ENCODE peak calls at places on chromosomes 11 and 22, in ten cellular contexts. V is GM12891, Q is ELR, L is dermis microvascular lymphatic vessel endothelial cell, K is globus pallidus, N is breast epithelium, Z is AG20443, G is H7, R is body of pancreas, H is activated T-cell treated with anti-CD3 and anti-CD28 coated beads for 48 hours. W is an unnamed sample.

GRCh38 chr22:42910221-42910942 is 53.3 kb upstream of the ARFGAP3 start:
- DNase-seq in K (no peak), R (no peak), L (no peak), N (no peak), Z (no peak), V (no peak), G (no peak), Q (no peak), H (no peak), W (no peak)

GRCh38 chr22:40051322-40051721 is 56.6 kb downstream of the FAM83F start:
- DNase-seq in K (no peak), R (no peak), V (no peak), L (no peak), H (no peak), Q (no peak), Z (no peak), G (no peak), N (no peak), W (no peak)

GRCh38 chr11:34840736-34841386 is 75.3 kb downstream of the APIP start:
- DNase-seq in Q (peak; percentile 50), Z (peak; percentile 31), N (no peak), L (peak; percentile 6), V (peak; percentile 17), G (peak; percentile 41), K (no peak), R (peak; percentile 51), H (peak; percentile 6), W (no peak)

GRCh38 chr22:33859311-33859710 is 61.0 kb downstream of the LARGE1 start:
- DNase-seq in N (no peak), V (no peak), Z (no peak), G (no peak), K (no peak), H (no peak), L (no peak), Q (no peak), R (no peak), W (no peak)

GRCh38 chr11:2577071-2578005 is 122.5 kb downstream of the KCNQ1OT1 start:
- DNase-seq in L (no peak), R (no peak), V (no peak), Z (no peak), K (no peak), H (no peak), Q (no peak), N (peak; percentile 49), G (no peak), W (peak; percentile 56)

GRCh38 chr11:36235750-36236149 is 53.5 kb downstream of the COMMD9 start:
- DNase-seq in Q (peak; percentile 23), L (no peak), K (no peak), H (no peak), G (no peak), Z (no peak), R (no peak), N (no peak), V (no peak), W (no peak)

GRCh38 chr11:93166867-93167266 is 30.9 kb downstream of the SLC36A4 start:
- DNase-seq in L (no peak), K (no peak), N (no peak), Q (no peak), Z (no peak), G (no peak), H (no peak), V (no peak), R (no peak), W (no peak)

GRCh38 chr11:117745346-117745745 is 51.7 kb downstream of the DSCAML1 start:
- DNase-seq in K (no peak), R (no peak), N (no peak), Q (no peak), Z (no peak), V (no peak), G (no peak), H (no peak), L (no peak), W (no peak)

GRCh38 chr11:31987118-31988005 is 103.5 kb upstream of the RCN1 start:
- DNase-seq in L (no peak), H (no peak), K (no peak), G (peak; percentile 84), N (no peak), Q (no peak), V (no peak), Z (peak; percentile 54), R (no peak), W (no peak)

W was measured in suprapubic skin.